ENCODE peak calls at places on chromosome 13, in five cellular contexts. N is stimulated activated CD8-positive, alpha-beta memory T cell treated with anti-CD3 and anti-CD28 coated beads, Interleukin-15, amount 100 ng/mL, for 1 hour; A is iPS-NIHi11; R is sciatic nerve; Z is CD4-positive, alpha-beta memory T cell. Y is an unnamed sample.

GRCh38 chr13:41389580-41389979 is 67.8 kb upstream of the RGCC start:
- DNase-seq in N (no peak), A (no peak), R (no peak), Z (no peak), Y (no peak)

GRCh38 chr13:105991622-105992254 is 543.7 kb downstream of the EFNB2 start:
- DNase-seq in N (no peak), A (no peak), R (no peak), Z (no peak), Y (no peak)

GRCh38 chr13:37686501-37686900 is 87.9 kb upstream of the POSTN start:
- DNase-seq in N (no peak), A (no peak), R (no peak), Z (no peak), Y (no peak)

GRCh38 chr13:102687520-102687919 is 7.3 kb downstream of the METTL21C start:
- DNase-seq in N (no peak), A (no peak), R (no peak), Z (no peak), Y (no peak)

GRCh38 chr13:87168390-87168789 is 502.8 kb upstream of the SLITRK5 start:
- DNase-seq in N (no peak), A (no peak), R (no peak), Z (no peak), Y (no peak)

GRCh38 chr13:24502567-24503375 is 9.8 kb downstream of the PARP4 start:
- DNase-seq in N (no peak), A (peak), R (no peak), Z (no peak), Y (no peak)

GRCh38 chr13:108304170-108305068 is 34.9 kb downstream of the TNFSF13B start:
- DNase-seq in N (no peak), A (no peak), R (no peak), Z (no peak), Y (no peak)

GRCh38 chr13:59425211-59425721 is 738.5 kb downstream of the DIAPH3 start:
- DNase-seq in N (no peak), A (no peak), R (no peak), Z (no peak), Y (no peak)

GRCh38 chr13:28751210-28751935 is 32.6 kb upstream of the SLC46A3 start:
- DNase-seq in N (no peak), A (no peak), R (no peak), Z (no peak), Y (no peak)

GRCh38 chr13:46553521-46553885 is 533 bp downstream of the LRCH1 start:
- DNase-seq in N (no peak), A (peak), R (peak), Z (peak), Y (no peak)

GRCh38 chr13:79812070-79812850 is 331.3 kb downstream of the NDFIP2 start:
- DNase-seq in N (no peak), A (no peak), R (no peak), Z (no peak), Y (no peak)